ENCODE peak calls at places on chromosomes 16 and 17, in four cellular contexts. M is AG20443, X is Ammon's horn, V is thyroid gland. O is an unnamed sample.

GRCh38 chr16:64133396-64133795 is 988.5 kb downstream of the CDH11 start:
- DNase-seq in M (no peak), X (peak), V (no peak), O (no peak)

GRCh38 chr17:17152385-17152784 is 53.7 kb downstream of the PLD6 start:
- DNase-seq in M (no peak), X (peak), V (peak), O (no peak)

GRCh38 chr16:84611041-84611440 is 6.8 kb downstream of the COTL1 start:
- DNase-seq in M (peak), X (no peak), V (no peak), O (no peak)

GRCh38 chr17:21376835-21377690 is 906 bp downstream of the KCNJ12 start:
- DNase-seq in M (peak), X (no peak), V (peak), O (no peak)

GRCh38 chr16:58727796-58728568 is 6.1 kb downstream of the GOT2 start:
- DNase-seq in M (no peak), X (no peak), V (no peak), O (no peak)

GRCh38 chr17:22510504-22510903 is 818.2 kb downstream of the KCNJ18 start:
- DNase-seq in M (no peak), X (no peak), V (no peak), O (no peak)

GRCh38 chr17:3012926-3013581 is 50.4 kb downstream of the OR1D5 start:
- DNase-seq in M (peak), X (peak), V (peak), O (peak)

GRCh38 chr16:10314811-10315210 is 71.0 kb upstream of the ATF7IP2 start:
- DNase-seq in M (no peak), X (peak), V (no peak), O (no peak)

GRCh38 chr17:58411408-58411894 is 5.9 kb downstream of the RNF43 start:
- DNase-seq in M (no peak), X (no peak), V (no peak), O (no peak)

GRCh38 chr16:47424846-47425245 is 36.0 kb downstream of the ITFG1 start:
- DNase-seq in M (no peak), X (no peak), V (no peak), O (no peak)

GRCh38 chr17:81912441-81913309 is 1.5 kb upstream of the PCYT2 start:
- DNase-seq in M (no peak), X (no peak), V (no peak), O (no peak)

O was measured in ascending aorta.